ENCODE peak calls at places on chromosomes 16 and 17, in seven cellular contexts. M, I, X, V, P, J and R are unnamed samples.

GRCh38 chr17:33459078-33459940 is 166.2 kb upstream of the ASIC2 start:
- DNase-seq in M (no peak), I (peak; percentile 33), X (no peak), V (peak; percentile 5), P (no peak), J (no peak), R (peak; percentile 38)

GRCh38 chr16:66551362-66551761 is 1.0 kb upstream of the CKLF start:
- DNase-seq in M (no peak), I (peak; percentile 56), X (peak; percentile 76), V (peak; percentile 65), P (peak; percentile 42), J (no peak), R (peak; percentile 70)

GRCh38 chr17:20206068-20206467 is 196.9 kb downstream of the SPECC1 start:
- DNase-seq in M (no peak), I (no peak), X (no peak), V (peak; percentile 45), P (no peak), J (no peak), R (no peak)

GRCh38 chr17:62038248-62038647 is 26.8 kb downstream of the MED13 start:
- DNase-seq in M (no peak), I (no peak), X (no peak), V (no peak), P (no peak), J (no peak), R (no peak)

GRCh38 chr17:75240394-75241142 is 20.8 kb downstream of the GGA3 start:
- DNase-seq in M (no peak), I (peak; percentile 94), X (peak; percentile 53), V (peak; percentile 31), P (peak; percentile 89), J (no peak), R (peak; percentile 96)

GRCh38 chr17:72515291-72516065 is 394.7 kb downstream of the SOX9 start:
- DNase-seq in M (no peak), I (peak; percentile 45), X (no peak), V (peak; percentile 89), P (no peak), J (no peak), R (no peak)

GRCh38 chr17:81083125-81083765 is 48.3 kb downstream of the BAIAP2 start:
- DNase-seq in M (peak; percentile 91), I (no peak), X (no peak), V (no peak), P (no peak), J (no peak), R (no peak)

GRCh38 chr16:3152022-3152272 is 17.1 kb downstream of the ZNF213 start:
- DNase-seq in M (no peak), I (no peak), X (peak; percentile 21), V (no peak), P (no peak), J (no peak), R (peak; percentile 52)

GRCh38 chr17:15883617-15884111 is 61.3 kb upstream of the ADORA2B start:
- DNase-seq in M (no peak), I (no peak), X (no peak), V (peak; percentile 7), P (no peak), J (peak; percentile 49), R (no peak)

GRCh38 chr16:76278086-76278485 is 885 bp downstream of the CNTNAP4 start:
- DNase-seq in M (no peak), I (no peak), X (no peak), V (no peak), P (no peak), J (no peak), R (no peak)

GRCh38 chr17:37820313-37821024 is 75.6 kb upstream of the HNF1B start:
- DNase-seq in M (no peak), I (no peak), X (no peak), V (no peak), P (no peak), J (no peak), R (no peak)

GRCh38 chr17:32276217-32276616 is 10.6 kb downstream of the RHBDL3 start:
- DNase-seq in M (no peak), I (no peak), X (no peak), V (no peak), P (no peak), J (no peak), R (peak; percentile 76)